ENCODE peak calls at places on chromosomes 16 and 17, in eight cellular contexts. One of them, this sample, is unnamed.

GRCh38 chr16:67666538-67667433 is at the start of the genes C16orf86 and ENKD1:
- DNase-seq in stimulated activated naive CD4-positive, alpha-beta T cell treated with Interleukin-2 at 50 U/mL for 16 hours: peak
- DNase-seq in AG08395: peak
- DNase-seq in cardiac muscle cell: peak
- DNase-seq in NCI-H1930: peak
- DNase-seq in stimulated activated CD8-positive, alpha-beta memory T cell treated with anti-CD3 and anti-CD28 coated beads, Interleukin-7, amount 100 ng/mL, for 24 hours: peak
- DNase-seq in hippocampal formation: peak
- DNase-seq in M059J: peak
- DNase-seq in this sample: no peak

GRCh38 chr17:9259419-9259818 is 238.1 kb downstream of the NTN1 start:
- DNase-seq in stimulated activated naive CD4-positive, alpha-beta T cell treated with Interleukin-2 at 50 U/mL for 16 hours: no peak
- DNase-seq in AG08395: no peak
- DNase-seq in cardiac muscle cell: peak
- DNase-seq in NCI-H1930: no peak
- DNase-seq in stimulated activated CD8-positive, alpha-beta memory T cell treated with anti-CD3 and anti-CD28 coated beads, Interleukin-7, amount 100 ng/mL, for 24 hours: no peak
- DNase-seq in hippocampal formation: no peak
- DNase-seq in M059J: no peak
- DNase-seq in this sample: no peak

GRCh38 chr17:39095309-39095686 is 56.1 kb downstream of the PLXDC1 start:
- DNase-seq in stimulated activated naive CD4-positive, alpha-beta T cell treated with Interleukin-2 at 50 U/mL for 16 hours: no peak
- DNase-seq in AG08395: peak
- DNase-seq in cardiac muscle cell: no peak
- DNase-seq in NCI-H1930: no peak
- DNase-seq in stimulated activated CD8-positive, alpha-beta memory T cell treated with anti-CD3 and anti-CD28 coated beads, Interleukin-7, amount 100 ng/mL, for 24 hours: no peak
- DNase-seq in hippocampal formation: no peak
- DNase-seq in M059J: no peak
- DNase-seq in this sample: no peak

GRCh38 chr16:88282221-88283041 is 100.3 kb upstream of the ZNF469 start:
- DNase-seq in stimulated activated naive CD4-positive, alpha-beta T cell treated with Interleukin-2 at 50 U/mL for 16 hours: no peak
- DNase-seq in AG08395: peak
- DNase-seq in cardiac muscle cell: no peak
- DNase-seq in NCI-H1930: no peak
- DNase-seq in stimulated activated CD8-positive, alpha-beta memory T cell treated with anti-CD3 and anti-CD28 coated beads, Interleukin-7, amount 100 ng/mL, for 24 hours: no peak
- DNase-seq in hippocampal formation: no peak
- DNase-seq in M059J: no peak
- DNase-seq in this sample: no peak

GRCh38 chr17:28948342-28948741 is 3.0 kb downstream of the PHF12 start:
- DNase-seq in stimulated activated naive CD4-positive, alpha-beta T cell treated with Interleukin-2 at 50 U/mL for 16 hours: no peak
- DNase-seq in AG08395: no peak
- DNase-seq in cardiac muscle cell: no peak
- DNase-seq in NCI-H1930: no peak
- DNase-seq in stimulated activated CD8-positive, alpha-beta memory T cell treated with anti-CD3 and anti-CD28 coated beads, Interleukin-7, amount 100 ng/mL, for 24 hours: no peak
- DNase-seq in hippocampal formation: no peak
- DNase-seq in M059J: peak
- DNase-seq in this sample: no peak

GRCh38 chr16:30342751-30343490 is 12.2 kb downstream of the CD2BP2 start:
- DNase-seq in stimulated activated naive CD4-positive, alpha-beta T cell treated with Interleukin-2 at 50 U/mL for 16 hours: no peak
- DNase-seq in AG08395: no peak
- DNase-seq in cardiac muscle cell: no peak
- DNase-seq in NCI-H1930: no peak
- DNase-seq in stimulated activated CD8-positive, alpha-beta memory T cell treated with anti-CD3 and anti-CD28 coated beads, Interleukin-7, amount 100 ng/mL, for 24 hours: no peak
- DNase-seq in hippocampal formation: no peak
- DNase-seq in M059J: no peak
- DNase-seq in this sample: no peak

GRCh38 chr17:57576744-57577143 is 168.4 kb downstream of the CCDC182 start:
- DNase-seq in stimulated activated naive CD4-positive, alpha-beta T cell treated with Interleukin-2 at 50 U/mL for 16 hours: no peak
- DNase-seq in AG08395: no peak
- DNase-seq in cardiac muscle cell: no peak
- DNase-seq in NCI-H1930: no peak
- DNase-seq in stimulated activated CD8-positive, alpha-beta memory T cell treated with anti-CD3 and anti-CD28 coated beads, Interleukin-7, amount 100 ng/mL, for 24 hours: no peak
- DNase-seq in hippocampal formation: no peak
- DNase-seq in M059J: no peak
- DNase-seq in this sample: no peak

GRCh38 chr16:24954137-24954536 is 61.0 kb downstream of the ARHGAP17 start:
- DNase-seq in stimulated activated naive CD4-positive, alpha-beta T cell treated with Interleukin-2 at 50 U/mL for 16 hours: no peak
- DNase-seq in AG08395: no peak
- DNase-seq in cardiac muscle cell: no peak
- DNase-seq in NCI-H1930: no peak
- DNase-seq in stimulated activated CD8-positive, alpha-beta memory T cell treated with anti-CD3 and anti-CD28 coated beads, Interleukin-7, amount 100 ng/mL, for 24 hours: no peak
- DNase-seq in hippocampal formation: no peak
- DNase-seq in M059J: no peak
- DNase-seq in this sample: no peak

GRCh38 chr16:66152841-66153525 is 213.5 kb upstream of the CDH5 start:
- DNase-seq in stimulated activated naive CD4-positive, alpha-beta T cell treated with Interleukin-2 at 50 U/mL for 16 hours: no peak
- DNase-seq in AG08395: peak
- DNase-seq in cardiac muscle cell: no peak
- DNase-seq in NCI-H1930: no peak
- DNase-seq in stimulated activated CD8-positive, alpha-beta memory T cell treated with anti-CD3 and anti-CD28 coated beads, Interleukin-7, amount 100 ng/mL, for 24 hours: no peak
- DNase-seq in hippocampal formation: no peak
- DNase-seq in M059J: no peak
- DNase-seq in this sample: no peak